ENCODE peak calls at places on chromosomes 2 and 18, in nine cellular contexts. N is IMR-90, Z is HFFc6, M is glutamatergic neuron, D is natural killer cell, U is right lobe of liver, P is activated B cell treated with CpG ODN at 0.5 μM for 24 hours, J is left ventricle myocardium inferior, A is nephron progenitor cell. F is an unnamed sample.

GRCh38 chr2:213609570-213610170 is 325.4 kb downstream of the SPAG16 start:
- DNase-seq in D (no peak), M (no peak), A (no peak), N (no peak), P (no peak), U (no peak), Z (no peak), J (no peak), F (no peak)

GRCh38 chr2:218858138-218858445 is 1.5 kb upstream of the WNT6 start:
- DNase-seq in Z (no peak), D (no peak), P (no peak), M (no peak), A (no peak), J (no peak), U (no peak), N (no peak), F (no peak)

GRCh38 chr18:33562741-33563140 is 15.3 kb upstream of the ASXL3 start:
- DNase-seq in M (no peak), P (no peak), U (no peak), N (no peak), J (no peak), A (no peak), Z (no peak), D (no peak), F (no peak)

GRCh38 chr2:204628926-204629661 is 83.8 kb downstream of the PARD3B start:
- DNase-seq in A (no peak), U (no peak), D (no peak), Z (no peak), J (no peak), N (peak; percentile 26), M (no peak), P (no peak), F (no peak)

GRCh38 chr2:169221745-169222369 is 140.5 kb downstream of the LRP2 start:
- DNase-seq in A (no peak), N (no peak), D (no peak), Z (no peak), M (no peak), P (no peak), J (no peak), U (no peak), F (no peak)

GRCh38 chr2:57497489-57498096 is 549.0 kb upstream of the VRK2 start:
- DNase-seq in N (peak; percentile 32), U (no peak), J (no peak), D (no peak), M (peak; percentile 59), A (peak; percentile 64), P (no peak), Z (peak; percentile 47), F (peak; percentile 69)

GRCh38 chr2:8148260-8148880 is 533.5 kb upstream of the ID2 start:
- DNase-seq in Z (peak; percentile 85), J (no peak), M (no peak), A (no peak), U (no peak), P (no peak), D (no peak), N (peak; percentile 90), F (no peak)

GRCh38 chr2:196703660-196704209 is 64.2 kb downstream of the CCDC150 start:
- DNase-seq in P (no peak), A (no peak), J (no peak), M (no peak), D (no peak), Z (peak; percentile 19), N (peak; percentile 52), U (no peak), F (no peak)

GRCh38 chr2:71190959-71191943 is 35.7 kb downstream of the PAIP2B start:
- DNase-seq in D (no peak), A (no peak), J (no peak), U (no peak), N (peak; percentile 9), Z (peak; percentile 16), P (no peak), M (no peak), F (no peak)

GRCh38 chr2:212536385-212537310 is 2.0 kb downstream of the ERBB4 start:
- DNase-seq in Z (no peak), D (no peak), U (peak; percentile 21), M (peak; percentile 27), A (peak; percentile 35), N (no peak), P (no peak), J (no peak), F (no peak)

GRCh38 chr2:23606968-23607367 is 222.0 kb downstream of the KLHL29 start:
- DNase-seq in N (peak; percentile 82), J (no peak), U (no peak), Z (peak; percentile 68), D (no peak), P (no peak), A (no peak), M (no peak), F (no peak)

GRCh38 chr2:27051902-27052645 is 606 bp downstream of the AGBL5 start:
- DNase-seq in M (no peak), A (no peak), Z (peak; percentile 16), U (peak; percentile 70), P (no peak), D (no peak), N (no peak), J (peak; percentile 44), F (no peak)

GRCh38 chr2:64770781-64771334 is 117.1 kb upstream of the SERTAD2 start:
- DNase-seq in A (no peak), J (peak; percentile 31), N (peak; percentile 97), P (no peak), D (no peak), M (peak; percentile 29), Z (peak; percentile 91), U (peak; percentile 57), F (no peak)

GRCh38 chr2:183614797-183615429 is 490.7 kb downstream of the NUP35 start:
- DNase-seq in A (no peak), M (no peak), D (no peak), N (no peak), J (peak; percentile 32), P (no peak), U (no peak), Z (no peak), F (no peak)

GRCh38 chr2:236168110-236169067 is at the start of gene GBX2:
- DNase-seq in N (peak; percentile 17), U (no peak), Z (no peak), A (peak; percentile 88), P (no peak), M (peak; percentile 87), D (no peak), J (no peak), F (peak; percentile 83)

GRCh38 chr2:236166157-236166780 is 1.9 kb downstream of the GBX2 start:
- DNase-seq in P (no peak), D (no peak), U (no peak), M (peak; percentile 50), J (no peak), A (peak; percentile 76), N (no peak), Z (no peak), F (no peak)

GRCh38 chr2:236169151-236169721 is 1.1 kb upstream of the GBX2 start:
- DNase-seq in N (no peak), P (no peak), J (no peak), A (no peak), M (peak; percentile 52), U (no peak), D (no peak), Z (no peak), F (no peak)

GRCh38 chr2:236166781-236167296 is 1.3 kb downstream of the GBX2 start:
- DNase-seq in Z (no peak), J (no peak), D (no peak), M (peak; percentile 45), N (no peak), P (no peak), U (no peak), A (no peak), F (no peak)

DNA sequence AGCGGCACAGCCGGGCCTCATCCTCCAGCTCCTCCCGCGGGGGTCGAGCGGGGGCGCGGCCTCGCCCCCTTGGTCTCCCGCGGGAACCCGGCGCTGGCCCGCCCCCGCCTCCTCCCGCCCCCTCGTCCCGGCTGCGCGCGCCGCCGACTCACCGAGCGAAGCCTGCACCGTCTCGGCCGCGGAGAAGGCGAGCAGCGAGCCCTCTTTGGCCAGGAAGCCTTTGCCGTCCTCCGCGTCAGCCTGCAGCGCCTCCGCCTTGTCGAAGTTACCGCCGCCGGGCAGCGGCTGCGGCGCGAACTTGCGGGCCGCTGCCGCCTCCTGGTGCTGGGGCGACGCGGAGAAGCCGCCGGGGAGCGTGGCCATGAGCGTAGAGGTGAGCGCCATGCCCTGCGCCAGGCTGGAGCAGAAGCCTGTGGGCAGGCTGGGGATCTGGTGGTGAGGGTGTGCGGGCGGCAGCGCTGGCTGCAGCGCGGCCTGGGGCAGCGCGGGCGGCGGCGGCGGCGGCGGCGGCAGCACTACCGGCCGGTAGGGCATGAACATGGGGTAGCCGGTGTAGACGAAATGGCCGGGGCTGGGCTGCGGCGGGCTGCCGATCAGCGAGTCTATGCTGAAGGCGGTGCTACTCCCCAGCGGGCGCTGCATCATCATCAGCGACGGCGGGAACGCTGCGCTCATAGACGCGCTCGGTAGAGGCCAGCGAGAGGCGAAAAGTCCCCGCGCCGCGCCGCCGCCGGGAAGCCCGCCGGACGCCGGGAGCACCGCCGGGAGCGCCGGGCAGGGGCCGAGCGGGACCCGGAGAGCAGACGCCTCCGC is 683 bp downstream of the GBX2 start:
- DNase-seq in A (peak; percentile 76), U (no peak), N (peak; percentile 42), D (no peak), P (no peak), M (peak; percentile 73), Z (peak; percentile 12), J (no peak), F (no peak)
- TF ChIP-seq CTCF in A (no peak), U (peak; percentile 8), N (peak; percentile 35), D (no peak), P (no peak), M (peak; percentile 13), Z (peak; percentile 7), J (peak; percentile 53), F (peak; percentile 42)

DNA sequence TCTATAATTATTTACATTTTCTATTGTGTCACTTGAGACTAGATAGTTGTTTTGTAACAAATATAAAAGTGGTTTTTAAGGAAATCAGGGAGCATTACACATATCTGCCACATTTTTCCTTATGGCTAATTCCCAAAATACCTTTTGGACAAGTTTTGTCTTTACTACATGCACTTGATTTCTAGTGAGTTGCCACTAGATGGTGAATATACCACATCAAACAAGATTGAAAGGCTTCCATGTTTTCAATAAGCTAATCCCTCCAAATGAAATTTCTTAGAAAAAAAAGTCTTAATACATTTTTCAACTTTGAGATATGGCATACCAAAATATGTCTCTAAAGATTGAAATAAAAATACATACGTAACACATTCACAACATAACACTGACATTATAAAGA is 9.1 kb upstream of the HIBCH start:
- DNase-seq in Z (no peak), U (no peak), M (no peak), N (peak; percentile 33), J (no peak), A (no peak), P (no peak), D (no peak), F (no peak)
- TF ChIP-seq CTCF in Z (peak; percentile 61), U (peak; percentile 32), M (no peak), N (peak; percentile 36), J (peak; percentile 40), A (no peak), P (no peak), D (no peak), F (peak; percentile 43)

GRCh38 chr2:17070711-17071110 is 405.1 kb upstream of the CYRIA start:
- DNase-seq in N (no peak), D (no peak), Z (no peak), J (no peak), P (no peak), M (no peak), U (no peak), A (no peak), F (no peak)
- TF ChIP-seq CTCF in N (no peak), D (no peak), Z (no peak), J (no peak), P (no peak), M (no peak), U (no peak), A (no peak), F (no peak)

GRCh38 chr2:190369635-190370034 is 26.2 kb downstream of the INPP1 start:
- DNase-seq in D (no peak), J (no peak), N (no peak), A (no peak), Z (no peak), U (no peak), M (no peak), P (no peak), F (no peak)
- TF ChIP-seq CTCF in D (no peak), J (no peak), N (no peak), A (no peak), Z (no peak), U (no peak), M (no peak), P (no peak), F (no peak)